ENCODE peak calls at places on chromosomes 12 and 14, in nine cellular contexts. F, B, E, U, O, K, V, N and T are unnamed samples.

GRCh38 chr12:127781336-127781735 is 485.6 kb upstream of the TMEM132C start:
- DNase-seq in V (no peak), N (no peak), E (no peak), K (no peak), O (no peak), U (no peak), B (no peak), F (no peak), T (no peak)

GRCh38 chr14:68099348-68100045 is 279.9 kb downstream of the RAD51B start:
- DNase-seq in V (no peak), F (no peak), O (no peak), B (no peak), K (no peak), N (no peak), E (no peak), U (no peak), T (no peak)

GRCh38 chr14:67776653-67777322 is 39.6 kb downstream of the ZFYVE26 start:
- DNase-seq in F (no peak), V (no peak), E (no peak), N (no peak), U (no peak), B (no peak), O (no peak), K (no peak), T (no peak)

GRCh38 chr12:118015944-118016343 is 559 bp upstream of the RFC5 start:
- DNase-seq in F (peak), V (no peak), O (no peak), N (no peak), B (no peak), K (no peak), E (no peak), U (no peak), T (no peak)

GRCh38 chr14:21923820-21924219 is 250.2 kb upstream of the OR4E1 start:
- DNase-seq in K (no peak), U (no peak), E (no peak), B (no peak), F (no peak), O (no peak), N (no peak), V (no peak), T (no peak)

GRCh38 chr14:22546722-22547071 is 42.3 kb downstream of the DAD1 start:
- DNase-seq in O (no peak), V (no peak), N (no peak), K (no peak), B (no peak), F (no peak), U (no peak), E (no peak), T (no peak)

GRCh38 chr12:5630101-5630500 is 198.2 kb downstream of the NTF3 start:
- DNase-seq in B (no peak), V (no peak), U (no peak), E (no peak), N (no peak), O (no peak), K (no peak), F (no peak), T (no peak)

GRCh38 chr12:54259194-54260011 is 20.5 kb downstream of the CBX5 start:
- DNase-seq in F (no peak), B (peak), O (peak), U (peak), V (peak), K (peak), N (peak), E (peak), T (peak)

GRCh38 chr14:100570726-100571454 is 16.3 kb downstream of the BEGAIN start:
- DNase-seq in N (no peak), B (no peak), F (no peak), O (no peak), V (no peak), E (no peak), K (no peak), U (no peak), T (no peak)

GRCh38 chr12:20097561-20097960 is 270.8 kb upstream of the PDE3A start:
- DNase-seq in N (no peak), B (no peak), K (no peak), F (no peak), E (no peak), O (peak), V (no peak), U (no peak), T (no peak)

GRCh38 chr14:89004195-89004594 is 179.7 kb downstream of the TTC8 start:
- DNase-seq in N (no peak), V (no peak), F (no peak), K (no peak), E (no peak), U (no peak), O (peak), B (no peak), T (peak)

GRCh38 chr12:25970916-25971674 is 12.6 kb downstream of the RASSF8 start:
- DNase-seq in O (no peak), U (no peak), E (no peak), V (no peak), B (no peak), K (no peak), N (no peak), F (no peak), T (no peak)
- TF ChIP-seq CTCF in O (peak), U (no peak), E (peak), V (no peak), B (no peak), K (peak), N (no peak), F (no peak), T (no peak)

DNA sequence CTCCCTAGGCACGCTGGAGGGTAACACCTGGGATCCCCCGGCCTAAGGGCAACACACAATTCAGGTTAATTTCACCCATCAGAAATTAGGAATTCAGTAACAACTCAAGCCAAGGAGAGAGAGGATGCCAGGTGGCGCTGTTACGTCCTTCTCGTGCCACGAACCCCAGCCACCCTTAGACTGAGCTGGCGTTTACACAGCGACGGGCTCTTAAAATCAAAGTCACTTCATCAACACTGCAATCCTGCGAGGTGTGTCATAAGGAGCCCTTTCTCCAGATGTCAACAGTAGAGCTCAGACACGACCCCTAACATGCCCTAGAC is 110.6 kb upstream of the TMEM132D start:
- DNase-seq in U (no peak), V (no peak), N (no peak), K (no peak), F (no peak), B (no peak), E (peak), O (no peak), T (no peak)
- H3K4me3 ChIP-seq in U (no peak), V (no peak), N (no peak), K (no peak), F (no peak), B (no peak), E (no peak), O (no peak), T (no peak)

GRCh38 chr12:63770375-63770774 is 9.3 kb upstream of the RXYLT1 start:
- DNase-seq in E (no peak), B (no peak), O (no peak), V (no peak), F (no peak), U (no peak), N (no peak), K (no peak), T (no peak)

GRCh38 chr12:63764481-63764880 is 15.2 kb upstream of the RXYLT1 start:
- DNase-seq in B (no peak), E (no peak), O (no peak), V (no peak), N (no peak), F (no peak), K (no peak), U (no peak), T (no peak)

DNA sequence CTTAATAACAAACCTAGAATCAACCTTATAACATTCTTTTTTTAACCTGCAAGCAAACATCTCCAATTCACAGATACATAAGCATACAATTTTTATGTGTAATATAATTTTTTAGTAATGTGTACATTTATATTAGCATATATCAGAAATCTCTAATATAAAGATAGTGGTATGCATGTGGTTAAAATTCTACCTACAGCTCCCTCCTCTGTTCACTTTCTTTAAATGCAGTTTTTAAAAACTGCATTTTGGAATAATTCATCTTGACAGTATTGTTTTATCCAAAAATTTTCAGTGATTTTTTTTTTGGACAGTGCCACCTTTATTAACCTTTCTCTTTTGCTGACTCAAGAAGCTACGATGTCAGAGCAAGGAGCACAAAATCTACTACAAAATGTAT is 13.2 kb upstream of the RXYLT1 start:
- DNase-seq in B (no peak), V (no peak), O (no peak), K (no peak), E (no peak), N (no peak), F (no peak), U (no peak), T (no peak)
- TF ChIP-seq CTCF in B (no peak), V (peak), O (peak), K (peak), E (peak), N (no peak), F (no peak), U (no peak), T (no peak)

DNA sequence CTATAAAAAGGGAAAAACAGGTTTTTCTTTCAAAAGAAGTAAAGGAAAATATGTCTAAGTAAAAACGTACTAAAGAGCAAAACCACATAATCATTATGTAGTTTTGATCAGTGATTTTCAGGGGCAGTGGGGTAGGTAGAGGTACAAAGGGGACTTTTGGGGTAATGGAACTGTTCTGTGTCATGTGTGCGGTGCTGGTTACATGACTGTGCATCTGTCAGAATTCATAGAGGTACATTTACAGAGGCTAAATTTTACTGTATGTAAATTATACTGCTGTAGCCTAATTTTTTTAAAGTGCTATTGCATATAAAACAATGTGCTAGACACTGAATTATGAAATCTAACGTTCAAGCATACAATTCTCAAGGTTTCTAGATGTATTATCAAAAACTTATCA is 2.0 kb downstream of the ESR2 start:
- DNase-seq in F (no peak), V (no peak), O (no peak), B (no peak), K (no peak), E (no peak), U (no peak), N (no peak), T (no peak)
- H3K4me3 ChIP-seq in F (no peak), V (no peak), O (no peak), B (no peak), K (no peak), E (no peak), U (no peak), N (no peak), T (no peak)

GRCh38 chr12:59179231-59179630 is 258.9 kb upstream of the LRIG3 start:
- DNase-seq in O (no peak), B (no peak), V (no peak), K (no peak), F (no peak), N (no peak), U (no peak), E (no peak), T (no peak)

GRCh38 chr12:59173696-59174095 is 253.4 kb upstream of the LRIG3 start:
- DNase-seq in N (no peak), E (no peak), F (no peak), B (no peak), O (peak), V (no peak), K (no peak), U (no peak), T (peak)
- TF ChIP-seq CTCF in N (no peak), E (no peak), F (no peak), B (peak), O (peak), V (no peak), K (no peak), U (no peak), T (peak)

GRCh38 chr12:14903386-14904098 is 17.9 kb upstream of the MGP start:
- DNase-seq in N (no peak), E (no peak), O (no peak), U (no peak), F (no peak), V (no peak), K (no peak), B (no peak), T (no peak)
- H3K4me3 ChIP-seq in N (no peak), E (no peak), O (no peak), U (no peak), F (no peak), V (no peak), K (no peak), B (no peak), T (no peak)

GRCh38 chr12:56599797-56600196 is 30.3 kb downstream of the BAZ2A start:
- DNase-seq in E (no peak), U (no peak), K (no peak), O (no peak), V (no peak), F (no peak), N (peak), B (no peak), T (no peak)

GRCh38 chr12:56602239-56602638 is 27.9 kb downstream of the BAZ2A start:
- DNase-seq in V (no peak), U (no peak), N (no peak), F (no peak), E (no peak), K (no peak), O (no peak), B (no peak), T (no peak)

GRCh38 chr12:56599041-56599440 is 31.1 kb downstream of the BAZ2A start:
- DNase-seq in O (no peak), F (no peak), E (no peak), U (no peak), V (no peak), B (no peak), N (no peak), K (no peak), T (no peak)

GRCh38 chr12:56600753-56601152 is 29.4 kb downstream of the BAZ2A start:
- DNase-seq in B (no peak), F (no peak), E (no peak), N (peak), O (no peak), U (no peak), K (no peak), V (no peak), T (no peak)

DNA sequence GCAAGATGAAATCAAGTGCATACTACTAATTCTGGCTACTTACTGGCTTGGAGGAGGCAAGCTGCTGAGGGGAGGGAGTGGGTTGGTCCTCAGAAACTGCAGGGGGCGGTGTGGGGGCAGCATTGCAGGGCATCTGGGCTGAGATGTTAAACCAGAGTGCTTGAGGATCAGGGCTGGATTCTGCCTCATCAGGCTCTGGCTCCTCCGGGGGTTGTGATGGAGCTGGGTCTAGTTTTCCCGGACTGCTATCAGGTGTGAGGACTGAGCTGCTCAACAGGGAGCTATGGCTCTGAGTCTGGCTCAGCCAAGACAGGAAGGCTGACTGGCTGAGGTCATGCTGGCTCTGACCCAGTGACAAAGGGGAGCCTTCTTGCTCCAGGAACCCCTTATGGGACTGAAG is 28.6 kb downstream of the BAZ2A start:
- DNase-seq in E (peak), F (no peak), O (no peak), K (no peak), B (peak), U (no peak), V (no peak), N (no peak), T (no peak)
- TF ChIP-seq CTCF in E (peak), F (peak), O (no peak), K (no peak), B (no peak), U (no peak), V (no peak), N (no peak), T (peak)

GRCh38 chr14:86203843-86204242 is 673.9 kb downstream of the FLRT2 start:
- DNase-seq in V (no peak), K (no peak), E (no peak), F (no peak), N (no peak), O (no peak), B (no peak), U (no peak), T (no peak)
- H3K4me3 ChIP-seq in V (no peak), K (no peak), E (no peak), F (no peak), N (no peak), O (no peak), B (no peak), U (no peak), T (no peak)

DNA sequence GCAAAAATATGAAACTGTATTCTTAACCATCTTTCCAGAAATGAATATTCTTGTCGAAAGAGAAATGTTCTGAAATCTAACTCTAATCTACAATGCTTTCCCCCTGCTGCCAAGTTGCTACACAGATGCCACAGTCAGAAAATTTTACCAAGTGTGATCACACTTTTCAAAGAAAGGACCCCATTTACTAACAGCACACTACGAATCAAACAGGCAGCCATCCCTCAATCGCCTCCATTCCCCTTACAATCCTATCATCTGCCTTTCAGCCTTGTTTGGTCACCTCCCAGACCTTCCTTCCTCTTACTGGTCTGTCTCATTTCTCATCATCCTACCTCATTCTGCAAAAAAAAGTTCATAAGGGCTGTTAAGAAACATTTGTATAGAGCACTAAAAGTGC is 190.1 kb downstream of the MED13L start:
- DNase-seq in N (no peak), F (no peak), K (no peak), B (no peak), V (no peak), U (no peak), E (no peak), O (no peak), T (no peak)
- TF ChIP-seq CTCF in N (no peak), F (no peak), K (no peak), B (no peak), V (no peak), U (no peak), E (no peak), O (no peak), T (no peak)

GRCh38 chr14:58565834-58566233 is 71.9 kb upstream of the DACT1 start:
- DNase-seq in O (no peak), V (no peak), B (no peak), E (no peak), U (no peak), K (no peak), N (no peak), F (no peak), T (no peak)

GRCh38 chr14:58572092-58572853 is 65.5 kb upstream of the DACT1 start:
- DNase-seq in O (peak), V (no peak), B (no peak), K (no peak), E (no peak), U (no peak), F (peak), N (no peak), T (peak)

GRCh38 chr14:58574623-58575022 is 63.1 kb upstream of the DACT1 start:
- DNase-seq in K (no peak), V (no peak), B (no peak), U (no peak), E (no peak), N (no peak), F (no peak), O (no peak), T (peak)

GRCh38 chr14:58566979-58567378 is 70.8 kb upstream of the DACT1 start:
- DNase-seq in K (no peak), N (no peak), O (no peak), F (no peak), U (no peak), E (no peak), B (no peak), V (no peak), T (no peak)

DNA sequence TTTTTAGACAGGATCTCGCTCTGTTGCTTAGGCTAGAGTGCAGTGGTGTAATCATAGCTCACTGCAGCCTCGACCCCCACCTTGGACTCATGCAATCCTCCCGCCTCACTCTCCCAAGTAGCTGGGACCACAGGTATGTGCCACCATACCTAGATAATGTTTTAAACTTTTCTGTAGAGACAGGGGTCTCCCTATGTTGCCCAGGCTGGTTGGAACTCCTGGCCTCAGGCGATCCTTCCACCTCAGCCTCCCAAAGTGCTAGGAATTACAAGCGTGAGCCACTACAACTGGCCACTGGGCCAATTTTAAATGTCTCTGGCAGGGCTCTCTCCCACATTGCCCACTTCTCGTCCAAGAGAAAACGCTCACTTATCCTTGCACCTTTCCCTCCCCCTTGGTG is 66.5 kb upstream of the DACT1 start:
- DNase-seq in N (no peak), E (no peak), F (no peak), B (no peak), O (no peak), V (no peak), U (no peak), K (no peak), T (no peak)
- H3K4me3 ChIP-seq in N (no peak), E (no peak), F (no peak), B (no peak), O (no peak), V (no peak), U (no peak), K (no peak), T (no peak)